ENCODE peak calls at places on chromosomes 5 and 9, in eight cellular contexts. One of them, this sample, is unnamed.

GRCh38 chr9:120707170-120707569 is 7.1 kb downstream of the MEGF9 start:
- DNase-seq in substantia nigra: no peak
- DNase-seq in stimulated activated CD4-positive, alpha-beta T cell treated with anti-CD3 and anti-CD28 coated beads, Interleukin-2, amount 100 ng/mL, for 48 hours: no peak
- DNase-seq in renal cortical epithelial cell: no peak
- DNase-seq in psoas muscle: no peak
- DNase-seq in small intestine: no peak
- DNase-seq in SW480: no peak
- DNase-seq in neural progenitor cell: no peak
- DNase-seq in this sample: no peak

GRCh38 chr9:114484854-114485443 is 20.3 kb downstream of the WHRN start:
- DNase-seq in substantia nigra: no peak
- DNase-seq in stimulated activated CD4-positive, alpha-beta T cell treated with anti-CD3 and anti-CD28 coated beads, Interleukin-2, amount 100 ng/mL, for 48 hours: peak; percentile 37
- DNase-seq in small intestine: peak; percentile 45
- DNase-seq in renal cortical epithelial cell: peak; percentile 47
- DNase-seq in SW480: peak; percentile 54
- DNase-seq in psoas muscle: no peak
- DNase-seq in neural progenitor cell: no peak
- DNase-seq in this sample: no peak

GRCh38 chr5:89105836-89106235 is 222.9 kb upstream of the MEF2C start:
- DNase-seq in renal cortical epithelial cell: no peak
- DNase-seq in small intestine: no peak
- DNase-seq in SW480: peak; percentile 13
- DNase-seq in neural progenitor cell: no peak
- DNase-seq in stimulated activated CD4-positive, alpha-beta T cell treated with anti-CD3 and anti-CD28 coated beads, Interleukin-2, amount 100 ng/mL, for 48 hours: no peak
- DNase-seq in psoas muscle: no peak
- DNase-seq in substantia nigra: no peak
- DNase-seq in this sample: no peak

GRCh38 chr5:141883184-141883947 is 5.2 kb upstream of the PCDH1 start:
- DNase-seq in substantia nigra: no peak
- DNase-seq in renal cortical epithelial cell: no peak
- DNase-seq in psoas muscle: peak; percentile 47
- DNase-seq in SW480: no peak
- DNase-seq in stimulated activated CD4-positive, alpha-beta T cell treated with anti-CD3 and anti-CD28 coated beads, Interleukin-2, amount 100 ng/mL, for 48 hours: no peak
- DNase-seq in small intestine: no peak
- DNase-seq in neural progenitor cell: peak; percentile 89
- DNase-seq in this sample: no peak

GRCh38 chr9:74500584-74500924 is 3.4 kb downstream of the RORB start:
- DNase-seq in small intestine: no peak
- DNase-seq in SW480: no peak
- DNase-seq in stimulated activated CD4-positive, alpha-beta T cell treated with anti-CD3 and anti-CD28 coated beads, Interleukin-2, amount 100 ng/mL, for 48 hours: no peak
- DNase-seq in psoas muscle: no peak
- DNase-seq in renal cortical epithelial cell: no peak
- DNase-seq in neural progenitor cell: peak; percentile 52
- DNase-seq in substantia nigra: no peak
- DNase-seq in this sample: no peak

GRCh38 chr5:68288756-68289134 is 73.2 kb downstream of the PIK3R1 start:
- DNase-seq in renal cortical epithelial cell: peak; percentile 26
- DNase-seq in small intestine: no peak
- DNase-seq in SW480: peak; percentile 49
- DNase-seq in stimulated activated CD4-positive, alpha-beta T cell treated with anti-CD3 and anti-CD28 coated beads, Interleukin-2, amount 100 ng/mL, for 48 hours: no peak
- DNase-seq in psoas muscle: no peak
- DNase-seq in substantia nigra: no peak
- DNase-seq in neural progenitor cell: no peak
- DNase-seq in this sample: no peak

GRCh38 chr9:77846957-77847574 is 184.5 kb downstream of the GNAQ start:
- DNase-seq in SW480: no peak
- DNase-seq in neural progenitor cell: no peak
- DNase-seq in small intestine: peak; percentile 21
- DNase-seq in stimulated activated CD4-positive, alpha-beta T cell treated with anti-CD3 and anti-CD28 coated beads, Interleukin-2, amount 100 ng/mL, for 48 hours: no peak
- DNase-seq in renal cortical epithelial cell: no peak
- DNase-seq in psoas muscle: no peak
- DNase-seq in substantia nigra: no peak
- DNase-seq in this sample: peak; percentile 15

GRCh38 chr5:137190441-137190840 is 308.7 kb downstream of the SPOCK1 start:
- DNase-seq in SW480: no peak
- DNase-seq in small intestine: no peak
- DNase-seq in substantia nigra: no peak
- DNase-seq in stimulated activated CD4-positive, alpha-beta T cell treated with anti-CD3 and anti-CD28 coated beads, Interleukin-2, amount 100 ng/mL, for 48 hours: no peak
- DNase-seq in psoas muscle: no peak
- DNase-seq in neural progenitor cell: no peak
- DNase-seq in renal cortical epithelial cell: peak; percentile 63
- DNase-seq in this sample: no peak

GRCh38 chr5:75156585-75156984 is 80.1 kb downstream of the ANKRD31 start:
- DNase-seq in small intestine: peak; percentile 37
- DNase-seq in SW480: no peak
- DNase-seq in psoas muscle: no peak
- DNase-seq in stimulated activated CD4-positive, alpha-beta T cell treated with anti-CD3 and anti-CD28 coated beads, Interleukin-2, amount 100 ng/mL, for 48 hours: no peak
- DNase-seq in substantia nigra: no peak
- DNase-seq in renal cortical epithelial cell: peak; percentile 9
- DNase-seq in neural progenitor cell: peak; percentile 14
- DNase-seq in this sample: no peak

GRCh38 chr9:23683021-23683431 is 143.0 kb downstream of the ELAVL2 start:
- DNase-seq in SW480: no peak
- DNase-seq in small intestine: no peak
- DNase-seq in stimulated activated CD4-positive, alpha-beta T cell treated with anti-CD3 and anti-CD28 coated beads, Interleukin-2, amount 100 ng/mL, for 48 hours: no peak
- DNase-seq in neural progenitor cell: no peak
- DNase-seq in psoas muscle: no peak
- DNase-seq in renal cortical epithelial cell: peak; percentile 46
- DNase-seq in substantia nigra: no peak
- DNase-seq in this sample: no peak

This sample was measured in GDM1.